ENCODE peak calls at places on chromosomes 2 and 18, in eight cellular contexts. K is NB4; T is CD8-positive, alpha-beta T cell; F is kidney tubule cell; Q is fibroblast of the conjunctiva; X is NCI-H446; I is AG04450; D is T-helper 9 cell. L is an unnamed sample.

GRCh38 chr2:241760301-241760771 is 16.3 kb upstream of the GAL3ST2 start:
- DNase-seq in X (no peak), F (no peak), I (no peak), T (no peak), Q (no peak), K (no peak), D (no peak), L (no peak)

GRCh38 chr2:197310940-197311485 is 433 bp upstream of the ANKRD44 start:
- DNase-seq in Q (no peak), D (no peak), X (no peak), I (no peak), T (no peak), K (no peak), F (peak), L (no peak)

GRCh38 chr2:26364669-26365068 is 18.1 kb upstream of the ADGRF3 start:
- DNase-seq in K (no peak), D (no peak), Q (no peak), X (no peak), I (no peak), T (no peak), F (no peak), L (no peak)

GRCh38 chr2:172179045-172179742 is 76.5 kb upstream of the DLX2 start:
- DNase-seq in T (no peak), I (no peak), X (no peak), F (peak), Q (no peak), D (no peak), K (peak), L (peak)

GRCh38 chr18:46213295-46213694 is 109.1 kb downstream of the HAUS1 start:
- DNase-seq in Q (no peak), F (no peak), K (no peak), D (no peak), X (no peak), I (no peak), T (no peak), L (peak)

GRCh38 chr18:23710068-23710527 is 20.8 kb downstream of the LAMA3 start:
- DNase-seq in I (no peak), K (peak), F (peak), X (no peak), Q (no peak), T (no peak), D (no peak), L (peak)

GRCh38 chr2:237497820-237498128 is 10.7 kb downstream of the MLPH start:
- DNase-seq in Q (no peak), K (peak), T (no peak), D (no peak), F (no peak), X (no peak), I (no peak), L (no peak)

GRCh38 chr2:71562518-71562917 is 109.2 kb downstream of the DYSF start:
- DNase-seq in T (no peak), I (no peak), K (no peak), F (no peak), D (no peak), X (no peak), Q (no peak), L (no peak)

GRCh38 chr2:54224997-54225396 is 31.0 kb downstream of the TSPYL6 start:
- DNase-seq in K (no peak), Q (no peak), T (no peak), I (no peak), X (no peak), F (no peak), D (no peak), L (no peak)

GRCh38 chr2:172095905-172096660 is 6.6 kb downstream of the DLX2 start:
- DNase-seq in F (no peak), Q (no peak), T (no peak), K (no peak), I (no peak), D (no peak), X (no peak), L (peak)

GRCh38 chr2:9287400-9288059 is 80.9 kb downstream of the ASAP2 start:
- DNase-seq in K (peak), F (peak), D (no peak), T (no peak), Q (peak), X (no peak), I (peak), L (peak)

L was measured in M059J.